ENCODE peak calls at places on chromosome 9, in five cellular contexts. X is spleen, F is HL-60, A is GM23338, H is GM12892. I is an unnamed sample.

GRCh38 chr9:91844170-91844569 is 105.9 kb downstream of the ROR2 start:
- DNase-seq in X (peak), F (peak), A (no peak), H (no peak), I (no peak)

GRCh38 chr9:16708638-16709435 is 161.6 kb downstream of the BNC2 start:
- DNase-seq in X (no peak), F (no peak), A (peak), H (no peak), I (no peak)

GRCh38 chr9:116103976-116104820 is 49.4 kb upstream of the PAPPA start:
- DNase-seq in X (no peak), F (no peak), A (no peak), H (no peak), I (no peak)

GRCh38 chr9:89677696-89678393 is 73.0 kb downstream of the GADD45G start:
- DNase-seq in X (no peak), F (no peak), A (peak), H (no peak), I (no peak)

GRCh38 chr9:8821910-8822666 is 1022.5 kb upstream of the DMAC1 start:
- DNase-seq in X (no peak), F (no peak), A (no peak), H (no peak), I (no peak)

GRCh38 chr9:93200989-93201339 is 17.0 kb downstream of the WNK2 start:
- DNase-seq in X (no peak), F (no peak), A (no peak), H (no peak), I (no peak)

GRCh38 chr9:37617837-37618236 is 25.4 kb upstream of the TOMM5 start:
- DNase-seq in X (no peak), F (no peak), A (peak), H (no peak), I (no peak)

GRCh38 chr9:114906922-114907571 is 23.3 kb downstream of the TNFSF8 start:
- DNase-seq in X (no peak), F (no peak), A (peak), H (no peak), I (no peak)

GRCh38 chr9:114281421-114282103 is 41.3 kb upstream of the ORM1 start:
- DNase-seq in X (peak), F (no peak), A (no peak), H (no peak), I (no peak)

GRCh38 chr9:2745560-2746380 is 28.5 kb downstream of the KCNV2 start:
- DNase-seq in X (no peak), F (no peak), A (no peak), H (no peak), I (no peak)

GRCh38 chr9:116027511-116027910 is 126.1 kb upstream of the PAPPA start:
- DNase-seq in X (no peak), F (no peak), A (no peak), H (no peak), I (no peak)

GRCh38 chr9:73743826-73744225 is 592.2 kb downstream of the ANXA1 start:
- DNase-seq in X (no peak), F (no peak), A (no peak), H (no peak), I (no peak)

GRCh38 chr9:130023147-130023787 is 19.7 kb downstream of the FNBP1 start:
- DNase-seq in X (no peak), F (no peak), A (no peak), H (no peak), I (no peak)

GRCh38 chr9:115262477-115262876 is 144.5 kb upstream of the TNC start:
- DNase-seq in X (no peak), F (no peak), A (no peak), H (no peak), I (no peak)

GRCh38 chr9:104743377-104743985 is 4.0 kb upstream of the NIPSNAP3A start:
- DNase-seq in X (no peak), F (no peak), A (peak), H (peak), I (no peak)

GRCh38 chr9:84001621-84002020 is 21.0 kb downstream of the RMI1 start:
- DNase-seq in X (no peak), F (no peak), A (no peak), H (no peak), I (no peak)

GRCh38 chr9:70262384-70262783 is 3.6 kb downstream of the SMC5 start:
- DNase-seq in X (no peak), F (no peak), A (no peak), H (no peak), I (no peak)

GRCh38 chr9:134570151-134570621 is 71.4 kb upstream of the COL5A1 start:
- DNase-seq in X (peak), F (no peak), A (no peak), H (no peak), I (no peak)

GRCh38 chr9:82202808-82203207 is 214.2 kb downstream of the SPATA31D1 start:
- DNase-seq in X (no peak), F (no peak), A (no peak), H (no peak), I (no peak)

GRCh38 chr9:68637020-68637419 is 68.0 kb upstream of the PIP5K1B start:
- DNase-seq in X (no peak), F (no peak), A (no peak), H (no peak), I (no peak)

GRCh38 chr9:1071730-1072129 is 21.6 kb downstream of the DMRT2 start:
- DNase-seq in X (no peak), F (no peak), A (no peak), H (no peak), I (no peak)

GRCh38 chr9:69476797-69477196 is 151.8 kb downstream of the ENTREP1 start:
- DNase-seq in X (no peak), F (no peak), A (peak), H (no peak), I (no peak)

GRCh38 chr9:91082709-91083108 is 279.0 kb downstream of the AUH start:
- DNase-seq in X (no peak), F (no peak), A (no peak), H (no peak), I (no peak)

GRCh38 chr9:36118201-36118600 is 18.3 kb upstream of the GLIPR2 start:
- DNase-seq in X (no peak), F (no peak), A (no peak), H (no peak), I (no peak)

GRCh38 chr9:127201071-127201541 is 63.5 kb upstream of the GARNL3 start:
- DNase-seq in X (no peak), F (no peak), A (no peak), H (no peak), I (no peak)

GRCh38 chr9:3827175-3827574 is 301.4 kb upstream of the RFX3 start:
- DNase-seq in X (no peak), F (no peak), A (no peak), H (no peak), I (no peak)

GRCh38 chr9:105264380-105264779 is 19.9 kb downstream of the SLC44A1 start:
- DNase-seq in X (no peak), F (no peak), A (no peak), H (no peak), I (no peak)

GRCh38 chr9:127004946-127005769 is 90.6 kb downstream of the RALGPS1 start:
- DNase-seq in X (no peak), F (no peak), A (no peak), H (peak), I (peak)

GRCh38 chr9:79061766-79062165 is 510.0 kb upstream of the TLE4 start:
- DNase-seq in X (no peak), F (no peak), A (no peak), H (no peak), I (no peak)

GRCh38 chr9:15529566-15530324 is 19.0 kb upstream of the PSIP1 start:
- DNase-seq in X (no peak), F (no peak), A (no peak), H (peak), I (no peak)

DNA sequence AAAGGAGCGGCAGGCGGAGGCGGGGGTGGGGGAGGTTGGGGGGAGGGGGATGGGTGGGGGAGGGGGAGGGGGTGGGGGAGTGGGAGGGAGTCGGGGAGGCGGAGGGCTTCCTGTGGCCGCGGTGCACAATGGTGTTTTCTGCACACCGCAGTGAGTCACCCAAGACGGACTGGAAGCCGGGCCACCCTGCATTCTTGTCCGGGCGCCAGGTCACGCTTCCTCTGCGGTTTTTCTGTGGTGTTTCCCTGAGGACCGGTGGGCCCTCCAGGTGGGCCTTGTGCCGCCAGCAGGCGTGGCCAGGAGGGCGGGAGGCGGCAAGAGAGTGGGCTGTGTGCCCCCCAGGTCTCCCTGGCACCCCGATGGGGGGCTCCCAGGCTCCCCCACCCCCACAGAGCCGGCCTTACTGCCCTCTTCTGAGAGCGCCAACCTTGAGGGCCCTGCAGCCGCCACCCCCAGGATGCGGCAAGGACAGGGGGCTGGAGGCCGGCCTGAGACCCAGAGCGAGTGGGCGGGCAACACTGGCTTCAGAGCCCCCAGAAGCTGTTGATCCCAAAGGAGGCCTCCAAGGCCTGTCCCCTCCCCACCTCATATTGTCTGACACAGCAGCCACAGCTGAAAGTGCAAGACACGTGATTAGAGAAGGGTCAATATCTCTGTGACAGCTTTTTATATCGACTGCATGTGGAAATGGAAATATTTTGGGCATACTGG is 11.1 kb downstream of the EXD3 start:
- DNase-seq in X (peak), F (peak), A (no peak), H (peak), I (peak)
- TF ChIP-seq POLR2AphosphoS5 in X (peak), F (no peak), A (no peak), H (no peak), I (no peak)

GRCh38 chr9:6229186-6229585 is 13.6 kb downstream of the IL33 start:
- DNase-seq in X (no peak), F (no peak), A (no peak), H (no peak), I (no peak)
- TF ChIP-seq POLR2AphosphoS5 in X (no peak), F (no peak), A (no peak), H (no peak), I (no peak)

DNA sequence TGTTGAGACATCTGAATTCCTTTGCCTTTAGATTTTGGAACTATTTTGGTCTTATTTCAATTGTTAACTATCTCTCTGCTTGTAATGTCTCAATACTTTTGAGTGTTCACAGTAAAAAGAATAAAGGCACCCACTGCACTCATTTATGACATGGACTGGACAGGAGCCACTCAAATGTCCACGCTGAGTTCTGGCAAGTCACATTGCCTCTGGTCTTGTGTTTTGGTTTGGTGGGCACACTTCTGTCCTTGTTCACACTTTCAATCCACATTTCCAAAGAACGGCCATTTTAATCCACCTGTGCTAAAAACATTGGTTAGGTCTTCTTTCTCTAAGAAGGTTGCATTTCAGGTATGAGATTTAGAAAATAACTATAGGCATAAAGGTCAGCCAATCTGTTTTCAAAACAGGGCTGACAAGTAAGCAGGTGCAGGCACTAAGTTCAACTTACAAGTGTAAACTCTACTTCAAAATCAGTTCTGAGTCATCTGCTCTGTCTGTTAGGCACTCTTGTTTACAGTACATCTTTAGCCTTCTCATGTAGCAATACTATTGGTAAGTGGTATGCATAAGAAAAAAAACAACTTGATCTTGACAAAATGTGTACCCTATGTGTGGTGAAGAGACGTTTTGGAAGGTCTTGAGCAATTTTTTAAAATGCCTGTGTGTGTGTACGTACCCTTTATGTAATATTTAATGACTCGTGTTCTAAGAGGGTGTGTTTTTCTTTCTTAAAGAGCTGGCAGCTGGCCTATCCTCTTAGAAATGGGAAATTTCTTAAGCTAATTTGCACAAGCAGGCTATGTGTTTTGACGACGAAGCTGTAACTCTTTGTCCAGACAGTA is 31.5 kb upstream of the ZFAND5 start:
- DNase-seq in X (no peak), F (peak), A (no peak), H (no peak), I (no peak)
- TF ChIP-seq POLR2AphosphoS5 in X (no peak), F (no peak), A (no peak), H (no peak), I (no peak)

GRCh38 chr9:128683340-128684064 is 5.5 kb upstream of the SET start:
- DNase-seq in X (peak), F (no peak), A (peak), H (no peak), I (no peak)
- TF ChIP-seq POLR2AphosphoS5 in X (peak), F (peak), A (peak), H (no peak), I (no peak)

GRCh38 chr9:123926986-123927385 is 2.9 kb downstream of the DENND1A start:
- DNase-seq in X (no peak), F (no peak), A (no peak), H (no peak), I (no peak)

GRCh38 chr9:123927625-123928308 is 2.2 kb downstream of the DENND1A start:
- DNase-seq in X (no peak), F (peak), A (no peak), H (no peak), I (no peak)

GRCh38 chr9:123929177-123929869 is 603 bp downstream of the DENND1A start:
- DNase-seq in X (no peak), F (no peak), A (peak), H (no peak), I (no peak)

GRCh38 chr9:123928471-123929176 is 1.3 kb downstream of the DENND1A start:
- DNase-seq in X (no peak), F (no peak), A (no peak), H (no peak), I (no peak)

DNA sequence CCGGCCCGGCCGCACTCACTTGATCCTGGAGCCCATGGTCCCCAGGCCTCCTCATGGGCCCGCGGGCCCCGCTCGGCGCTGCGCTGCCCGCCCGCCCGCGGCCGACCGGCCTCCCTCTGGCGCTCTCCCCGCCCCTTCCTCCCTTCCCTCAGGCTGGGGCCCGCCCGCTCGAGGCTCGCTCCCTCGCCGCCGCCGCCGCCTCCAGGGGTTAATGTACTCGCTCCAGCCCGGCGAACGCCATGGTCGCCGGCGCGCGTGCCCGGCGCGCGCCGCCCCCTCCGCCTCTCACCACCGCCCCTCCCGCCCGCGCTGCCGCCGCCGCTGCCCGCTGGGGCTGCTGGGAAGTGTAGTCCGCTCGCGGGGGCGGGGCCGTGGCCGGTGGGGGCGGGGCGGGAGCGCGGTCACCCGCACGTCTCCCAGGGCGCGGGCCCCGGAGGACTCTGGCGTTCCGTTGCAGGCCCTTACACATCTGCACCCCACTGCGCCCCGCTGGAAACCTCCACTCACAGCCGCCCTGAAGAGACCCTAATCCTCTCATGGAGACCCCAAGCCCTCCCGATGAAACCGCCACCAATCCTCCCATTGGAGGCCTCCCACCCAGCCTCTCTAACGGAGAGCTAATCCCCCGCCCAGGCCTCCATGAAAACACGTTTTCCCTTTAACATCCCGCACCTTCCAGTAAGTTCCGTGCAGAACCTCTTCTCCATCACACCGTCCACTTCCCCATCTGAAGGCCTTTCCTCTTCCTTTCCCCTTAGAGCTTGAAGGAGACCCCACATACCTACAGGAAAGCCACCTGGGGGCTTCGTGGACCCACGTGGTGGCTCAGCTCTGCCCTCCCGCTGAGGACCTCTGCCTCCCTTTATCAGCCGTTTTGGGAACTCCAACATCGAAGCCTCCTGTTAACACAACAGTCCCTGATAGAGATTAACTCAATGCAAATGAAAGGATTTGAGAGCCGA is at the start of gene DENND1A:
- DNase-seq in X (peak), F (peak), A (peak), H (peak), I (peak)
- TF ChIP-seq POLR2AphosphoS5 in X (peak), F (no peak), A (peak), H (no peak), I (no peak)

I was measured in GM12891.